ENCODE peak calls at places on chromosomes 4 and X, in four cellular contexts. One of them, this sample, is unnamed.

GRCh38 chrX:42229533-42229932 is 306.2 kb upstream of the CASK start:
- DNase-seq in stomach: no peak
- DNase-seq in OCI-LY7: no peak
- DNase-seq in H9: no peak
- DNase-seq in this sample: no peak

GRCh38 chr4:8738471-8738931 is 133.1 kb downstream of the HMX1 start:
- DNase-seq in stomach: peak; percentile 16
- DNase-seq in H9: peak; percentile 15
- DNase-seq in OCI-LY7: no peak
- DNase-seq in this sample: no peak

GRCh38 chr4:150366487-150366999 is 215.4 kb upstream of the MAB21L2 start:
- DNase-seq in H9: peak; percentile 53
- DNase-seq in OCI-LY7: no peak
- DNase-seq in stomach: no peak
- DNase-seq in this sample: peak; percentile 37

GRCh38 chr4:7765676-7766075 is 174.0 kb downstream of the AFAP1 start:
- DNase-seq in H9: no peak
- DNase-seq in OCI-LY7: no peak
- DNase-seq in stomach: no peak
- DNase-seq in this sample: no peak

GRCh38 chrX:56231706-56232105 is 450 bp upstream of the KLF8 start:
- DNase-seq in OCI-LY7: no peak
- DNase-seq in stomach: no peak
- DNase-seq in H9: peak; percentile 28
- DNase-seq in this sample: no peak

GRCh38 chr4:24063771-24064170 is 173.9 kb upstream of the PPARGC1A start:
- DNase-seq in H9: no peak
- DNase-seq in stomach: no peak
- DNase-seq in OCI-LY7: no peak
- DNase-seq in this sample: no peak

GRCh38 chr4:107391630-107392028 is 328.4 kb downstream of the PAPSS1 start:
- DNase-seq in stomach: no peak
- DNase-seq in H9: no peak
- DNase-seq in OCI-LY7: no peak
- DNase-seq in this sample: no peak

GRCh38 chr4:188201851-188202250 is 62.6 kb downstream of the TRIML1 start:
- DNase-seq in H9: no peak
- DNase-seq in stomach: no peak
- DNase-seq in OCI-LY7: no peak
- DNase-seq in this sample: no peak

GRCh38 chrX:102604327-102604726 is 5.0 kb downstream of the ARMCX5 start:
- DNase-seq in H9: no peak
- DNase-seq in OCI-LY7: no peak
- DNase-seq in stomach: no peak
- DNase-seq in this sample: no peak

GRCh38 chrX:65093658-65094057 is 117.4 kb upstream of the ZC4H2 start:
- DNase-seq in OCI-LY7: no peak
- DNase-seq in H9: no peak
- DNase-seq in stomach: no peak
- DNase-seq in this sample: no peak

GRCh38 chr4:21992330-21992729 is 43.8 kb upstream of the KCNIP4 start:
- DNase-seq in stomach: no peak
- DNase-seq in OCI-LY7: no peak
- DNase-seq in H9: no peak
- DNase-seq in this sample: no peak

GRCh38 chrX:17836830-17837229 is 24.3 kb downstream of the RAI2 start:
- DNase-seq in stomach: no peak
- DNase-seq in OCI-LY7: no peak
- DNase-seq in H9: no peak
- DNase-seq in this sample: no peak

GRCh38 chrX:53048169-53049126 is at the start of gene GPR173:
- DNase-seq in H9: peak; percentile 84
- DNase-seq in OCI-LY7: peak; percentile 56
- DNase-seq in stomach: no peak
- DNase-seq in this sample: no peak

GRCh38 chrX:127138218-127138617 is 318.7 kb downstream of the PRR32 start:
- DNase-seq in OCI-LY7: no peak
- DNase-seq in H9: no peak
- DNase-seq in stomach: no peak
- DNase-seq in this sample: no peak

GRCh38 chr4:123430031-123430430 is 33.4 kb downstream of the SPRY1 start:
- DNase-seq in OCI-LY7: no peak
- DNase-seq in H9: no peak
- DNase-seq in stomach: no peak
- DNase-seq in this sample: no peak

GRCh38 chrX:20498851-20499635 is 232.3 kb upstream of the RPS6KA3 start:
- DNase-seq in stomach: no peak
- DNase-seq in OCI-LY7: no peak
- DNase-seq in H9: no peak
- DNase-seq in this sample: no peak

GRCh38 chr4:10554694-10555093 is 97.5 kb upstream of the ZNF518B start:
- DNase-seq in OCI-LY7: peak; percentile 54
- DNase-seq in stomach: peak; percentile 35
- DNase-seq in H9: peak; percentile 49
- DNase-seq in this sample: peak; percentile 36

GRCh38 chr4:73197220-73197619 is 61.4 kb downstream of the ANKRD17 start:
- DNase-seq in OCI-LY7: no peak
- DNase-seq in stomach: no peak
- DNase-seq in H9: no peak
- DNase-seq in this sample: no peak

GRCh38 chrX:119667111-119667928 is 25.6 kb downstream of the SEPTIN6 start:
- DNase-seq in OCI-LY7: no peak
- DNase-seq in stomach: no peak
- DNase-seq in H9: no peak
- DNase-seq in this sample: no peak

GRCh38 chrX:136453114-136453513 is 34.6 kb upstream of the BRS3 start:
- DNase-seq in OCI-LY7: no peak
- DNase-seq in H9: no peak
- DNase-seq in stomach: no peak
- DNase-seq in this sample: no peak

GRCh38 chr4:40916880-40917279 is 167.1 kb downstream of the NSUN7 start:
- DNase-seq in H9: peak; percentile 82
- DNase-seq in OCI-LY7: peak; percentile 41
- DNase-seq in stomach: peak; percentile 42
- DNase-seq in this sample: peak; percentile 61

GRCh38 chr4:118082182-118082581 is 47.9 kb downstream of the NDST3 start:
- DNase-seq in H9: no peak
- DNase-seq in OCI-LY7: no peak
- DNase-seq in stomach: no peak
- DNase-seq in this sample: no peak

GRCh38 chr4:78610546-78611214 is 59.1 kb downstream of the ANXA3 start:
- DNase-seq in OCI-LY7: peak; percentile 84
- DNase-seq in stomach: no peak
- DNase-seq in H9: no peak
- DNase-seq in this sample: no peak

GRCh38 chrX:16999275-16999674 is 52.8 kb downstream of the REPS2 start:
- DNase-seq in OCI-LY7: no peak
- DNase-seq in stomach: no peak
- DNase-seq in H9: no peak
- DNase-seq in this sample: no peak

GRCh38 chr4:147933316-147933715 is 201.4 kb downstream of the ARHGAP10 start:
- DNase-seq in OCI-LY7: peak; percentile 2
- DNase-seq in stomach: no peak
- DNase-seq in H9: no peak
- DNase-seq in this sample: no peak

GRCh38 chrX:134603806-134604700 is 54.2 kb downstream of the PLAC1 start:
- DNase-seq in OCI-LY7: no peak
- DNase-seq in stomach: no peak
- DNase-seq in H9: no peak
- DNase-seq in this sample: no peak

GRCh38 chr4:106707776-106708603 is 328.1 kb downstream of the DKK2 start:
- DNase-seq in H9: no peak
- DNase-seq in stomach: no peak
- DNase-seq in OCI-LY7: no peak
- DNase-seq in this sample: no peak

GRCh38 chr4:7003176-7003878 is 39.8 kb upstream of the TADA2B start:
- DNase-seq in H9: no peak
- DNase-seq in stomach: no peak
- DNase-seq in OCI-LY7: no peak
- DNase-seq in this sample: no peak

GRCh38 chr4:73867783-73868182 is 1.4 kb upstream of the CXCL1 start:
- DNase-seq in H9: peak; percentile 37
- DNase-seq in stomach: peak; percentile 40
- DNase-seq in OCI-LY7: no peak
- DNase-seq in this sample: no peak

GRCh38 chr4:138938371-138938699 is 77.2 kb upstream of the NOCT start:
- DNase-seq in H9: no peak
- DNase-seq in stomach: no peak
- DNase-seq in OCI-LY7: peak; percentile 23
- DNase-seq in this sample: peak; percentile 22
- TF ChIP-seq CTCF in H9: peak; percentile 76
- TF ChIP-seq CTCF in stomach: no peak
- TF ChIP-seq CTCF in OCI-LY7: peak; percentile 74
- TF ChIP-seq CTCF in this sample: peak; percentile 51

GRCh38 chr4:129526812-129527211 is 430.9 kb downstream of the C4orf33 start:
- DNase-seq in stomach: no peak
- DNase-seq in OCI-LY7: peak; percentile 1
- DNase-seq in H9: no peak
- DNase-seq in this sample: no peak
- TF ChIP-seq CTCF in stomach: no peak
- TF ChIP-seq CTCF in OCI-LY7: peak; percentile 31
- TF ChIP-seq CTCF in H9: peak; percentile 44
- TF ChIP-seq CTCF in this sample: no peak

GRCh38 chr4:17468638-17469221 is 43.2 kb downstream of the QDPR start:
- DNase-seq in H9: no peak
- DNase-seq in OCI-LY7: peak; percentile 15
- DNase-seq in stomach: no peak
- DNase-seq in this sample: no peak
- TF ChIP-seq CTCF in H9: peak; percentile 68
- TF ChIP-seq CTCF in OCI-LY7: no peak
- TF ChIP-seq CTCF in stomach: no peak
- TF ChIP-seq CTCF in this sample: peak; percentile 32

DNA sequence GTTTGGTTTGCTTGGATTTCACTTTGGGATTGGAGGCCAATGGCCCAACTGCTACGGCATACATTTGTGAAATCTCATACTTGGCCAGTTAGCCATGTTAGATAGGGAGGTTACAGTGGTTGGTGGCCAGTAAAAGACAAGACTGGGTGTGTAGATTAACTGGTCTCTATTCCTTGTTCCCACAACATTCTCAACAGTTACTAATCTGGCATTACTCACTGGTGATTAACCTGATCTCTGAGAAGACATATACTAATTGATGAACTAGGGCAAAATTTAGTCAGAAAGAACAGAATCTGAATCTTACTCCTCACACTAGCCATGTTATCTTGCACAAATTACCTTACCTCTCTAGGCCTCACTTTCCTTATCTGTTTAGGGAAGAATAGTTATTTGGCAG is 33.4 kb downstream of the GATB start:
- DNase-seq in OCI-LY7: no peak
- DNase-seq in H9: no peak
- DNase-seq in stomach: no peak
- DNase-seq in this sample: no peak
- TF ChIP-seq CTCF in OCI-LY7: no peak
- TF ChIP-seq CTCF in H9: no peak
- TF ChIP-seq CTCF in stomach: no peak
- TF ChIP-seq CTCF in this sample: no peak

DNA sequence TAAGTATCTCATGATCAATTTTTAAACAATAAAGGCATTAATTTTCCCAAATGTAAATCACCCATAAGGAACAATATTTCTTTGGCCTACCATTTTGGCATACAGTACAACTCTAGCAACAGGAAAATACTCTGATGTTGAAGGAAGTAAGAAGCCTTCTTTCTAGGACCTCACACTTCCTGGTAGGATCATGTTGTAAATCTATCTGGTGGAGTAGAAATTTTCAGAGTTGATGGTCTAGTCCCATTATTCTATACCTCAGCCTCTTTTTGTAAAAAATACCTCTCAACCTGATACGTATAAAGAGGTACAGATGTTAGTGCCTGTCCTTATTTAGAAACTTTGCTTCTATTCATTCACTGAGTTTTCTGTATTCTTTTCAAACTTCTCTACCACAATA is 40.2 kb upstream of the GRID2 start:
- DNase-seq in OCI-LY7: no peak
- DNase-seq in H9: no peak
- DNase-seq in stomach: no peak
- DNase-seq in this sample: no peak
- TF ChIP-seq CTCF in OCI-LY7: no peak
- TF ChIP-seq CTCF in H9: no peak
- TF ChIP-seq CTCF in stomach: no peak
- TF ChIP-seq CTCF in this sample: no peak

GRCh38 chrX:100413231-100413630 is 3.2 kb upstream of the PCDH19 start:
- DNase-seq in stomach: peak; percentile 44
- DNase-seq in OCI-LY7: peak; percentile 38
- DNase-seq in H9: no peak
- DNase-seq in this sample: peak; percentile 74
- TF ChIP-seq CTCF in stomach: peak; percentile 33
- TF ChIP-seq CTCF in OCI-LY7: peak; percentile 74
- TF ChIP-seq CTCF in H9: peak; percentile 78
- TF ChIP-seq CTCF in this sample: peak; percentile 38

GRCh38 chrX:30593435-30594200 is 16.1 kb upstream of the TASL start:
- DNase-seq in H9: peak; percentile 28
- DNase-seq in stomach: no peak
- DNase-seq in OCI-LY7: peak; percentile 52
- DNase-seq in this sample: no peak
- TF ChIP-seq CTCF in H9: peak; percentile 42
- TF ChIP-seq CTCF in stomach: no peak
- TF ChIP-seq CTCF in OCI-LY7: peak; percentile 69
- TF ChIP-seq CTCF in this sample: peak; percentile 53

DNA sequence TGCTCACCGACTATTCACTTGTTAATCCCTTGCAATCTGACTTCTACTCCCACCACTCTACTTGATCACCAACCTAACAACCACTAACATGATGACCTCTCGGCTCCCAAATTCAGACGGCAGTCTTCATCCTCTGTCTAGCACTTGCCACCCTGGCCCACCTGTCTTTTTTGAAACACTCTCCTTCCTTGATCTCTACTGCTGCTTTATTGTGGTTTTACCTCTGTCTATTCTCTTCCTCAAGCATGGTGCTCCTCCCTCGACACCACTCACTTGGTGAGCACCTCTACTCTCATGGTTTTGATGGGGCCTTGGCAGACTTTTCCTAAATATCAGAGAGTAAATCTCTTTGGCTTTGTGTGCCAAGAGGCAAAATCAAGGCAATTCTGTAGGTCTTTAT is 21.7 kb upstream of the CXCR3 start:
- DNase-seq in H9: no peak
- DNase-seq in stomach: no peak
- DNase-seq in OCI-LY7: no peak
- DNase-seq in this sample: no peak
- TF ChIP-seq CTCF in H9: no peak
- TF ChIP-seq CTCF in stomach: no peak
- TF ChIP-seq CTCF in OCI-LY7: no peak
- TF ChIP-seq CTCF in this sample: no peak

GRCh38 chr4:13907255-13907751 is 279.8 kb upstream of the BOD1L1 start:
- DNase-seq in stomach: no peak
- DNase-seq in OCI-LY7: no peak
- DNase-seq in H9: no peak
- DNase-seq in this sample: no peak
- TF ChIP-seq CTCF in stomach: no peak
- TF ChIP-seq CTCF in OCI-LY7: no peak
- TF ChIP-seq CTCF in H9: no peak
- TF ChIP-seq CTCF in this sample: no peak

DNA sequence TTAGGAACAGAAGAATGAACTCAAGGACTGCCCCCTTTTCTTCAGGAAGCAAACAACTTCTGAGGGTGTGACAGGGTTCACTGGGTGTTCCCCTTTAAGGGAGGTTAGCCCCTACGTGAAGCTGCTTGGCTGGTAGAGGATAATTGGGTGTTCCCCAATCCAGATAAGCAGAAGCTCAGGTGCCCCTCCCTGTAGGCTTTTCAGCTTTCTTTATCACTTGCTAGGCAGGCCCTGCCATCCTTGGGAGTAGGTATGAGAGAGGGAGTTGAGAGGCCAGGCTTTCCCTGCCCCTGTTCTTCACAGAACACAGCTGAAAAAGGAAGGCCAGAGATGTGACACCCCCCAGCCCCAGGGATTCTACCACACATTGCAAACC is 44.2 kb downstream of the RTL9 start:
- DNase-seq in stomach: no peak
- DNase-seq in OCI-LY7: no peak
- DNase-seq in H9: no peak
- DNase-seq in this sample: no peak
- TF ChIP-seq CTCF in stomach: no peak
- TF ChIP-seq CTCF in OCI-LY7: no peak
- TF ChIP-seq CTCF in H9: no peak
- TF ChIP-seq CTCF in this sample: no peak